ENCODE peak calls at places on chromosomes 11 and 22, in six cellular contexts. S is H1, X is tibial artery, K is heart left ventricle, T is IMR-90, B is esophagus squamous epithelium. R is an unnamed sample. For H3K9me3 and H3K4me1, the result is how much of the 10 kb centered on the place peaks cover.

GRCh38 chr22:50688448-50688847 is 15.8 kb downstream of the SHANK3 start:
- DNase-seq in K (no peak), B (no peak), X (peak), S (no peak), T (no peak), R (no peak)

GRCh38 chr22:38850399-38850798 is 6.6 kb upstream of the NPTXR start:
- DNase-seq in K (no peak), T (no peak), S (no peak), X (no peak), B (no peak), R (no peak)

GRCh38 chr11:65611758-65612603 is 2.0 kb downstream of the MAP3K11 start:
- DNase-seq in X (peak), B (no peak), K (no peak), S (no peak), T (peak), R (no peak)

GRCh38 chr11:105298630-105299029 is 159.1 kb upstream of the CARD18 start:
- DNase-seq in S (no peak), B (no peak), T (peak), K (no peak), X (no peak), R (no peak)

GRCh38 chr11:122516686-122517085 is 138.8 kb upstream of the UBASH3B start:
- DNase-seq in K (no peak), X (no peak), S (no peak), B (no peak), T (no peak), R (no peak)

GRCh38 chr22:29871684-29872083 is 11.3 kb upstream of the MTMR3 start:
- DNase-seq in T (no peak), K (no peak), B (no peak), S (no peak), X (no peak), R (no peak)

GRCh38 chr11:65868076-65868667 is 4.4 kb downstream of the EFEMP2 start:
- DNase-seq in T (no peak), S (no peak), B (no peak), X (peak), K (no peak), R (peak)

GRCh38 chr11:119024430-119025098 is 6.0 kb downstream of the TRAPPC4 start:
- DNase-seq in K (no peak), S (no peak), X (no peak), B (no peak), T (no peak), R (no peak)

GRCh38 chr11:19110290-19110689 is 6.7 kb upstream of the ZDHHC13 start:
- DNase-seq in B (no peak), S (no peak), X (no peak), K (peak), T (no peak), R (peak)

GRCh38 chr11:66564984-66565383 is 3.4 kb downstream of the CTSF start:
- DNase-seq in T (no peak), S (no peak), B (no peak), K (no peak), X (no peak), R (no peak)

GRCh38 chr11:44992181-44992582 is 41.5 kb upstream of the TP53I11 start:
- DNase-seq in B (no peak), X (no peak), K (peak), S (no peak), T (no peak), R (no peak)

GRCh38 chr22:24506802-24507438 is 11.8 kb downstream of the UPB1 start:
- DNase-seq in S (no peak), X (no peak), K (no peak), B (no peak), T (peak), R (no peak)

GRCh38 chr11:69377953-69378302 is 84.0 kb downstream of the MYEOV start:
- DNase-seq in T (no peak), K (peak), X (peak), B (no peak), S (no peak), R (no peak)

GRCh38 chr22:41238570-41239442 is 1.9 kb downstream of the CHADL start:
- DNase-seq in B (no peak), X (no peak), T (no peak), S (no peak), K (no peak), R (peak)

GRCh38 chr11:67309166-67309565 is 5.8 kb downstream of the SSH3 start:
- DNase-seq in T (no peak), B (no peak), S (no peak), X (no peak), K (no peak), R (no peak)

GRCh38 chr22:20429254-20430100 is 8.1 kb downstream of the SCARF2 start:
- DNase-seq in K (no peak), T (no peak), X (peak), S (no peak), B (no peak), R (no peak)

GRCh38 chr11:74992852-74993251 is 4.1 kb downstream of the NEU3 start:
- DNase-seq in K (no peak), T (no peak), S (no peak), X (no peak), B (no peak), R (no peak)

GRCh38 chr11:117535870-117536411 is 208.3 kb downstream of the CEP164 start:
- DNase-seq in K (no peak), S (no peak), T (no peak), X (no peak), B (no peak), R (no peak)

GRCh38 chr22:44455151-44455962 is 42.7 kb downstream of the RTL6 start:
- DNase-seq in X (no peak), B (no peak), T (no peak), K (no peak), S (no peak), R (no peak)

GRCh38 chr11:127651175-127651887 is 650.8 kb upstream of the KIRREL3 start:
- DNase-seq in X (no peak), T (peak), B (no peak), K (no peak), S (no peak), R (no peak)

GRCh38 chr11:47328449-47329390 is 23.8 kb downstream of the MYBPC3 start:
- DNase-seq in S (no peak), T (no peak), B (no peak), X (no peak), K (peak), R (peak)

GRCh38 chr11:64339754-64340408 is at the start of gene CCDC88B:
- DNase-seq in X (peak), S (no peak), B (peak), T (no peak), K (peak), R (no peak)

GRCh38 chr11:78037056-78037455 is 14.0 kb upstream of the KCTD14 start:
- DNase-seq in B (no peak), X (no peak), K (no peak), S (no peak), T (no peak), R (no peak)

GRCh38 chr22:34808618-34809017 is 257.3 kb upstream of the ISX start:
- DNase-seq in B (no peak), T (no peak), X (no peak), S (no peak), K (no peak), R (no peak)

GRCh38 chr11:123601136-123601535 is 53.3 kb downstream of the SCN3B start:
- DNase-seq in X (no peak), K (no peak), B (no peak), S (no peak), T (peak), R (no peak)

GRCh38 chr22:25054943-25055511 is 102.5 kb downstream of the KIAA1671 start:
- DNase-seq in K (no peak), X (no peak), T (no peak), B (no peak), S (no peak), R (no peak)

GRCh38 chr11:86621854-86622253 is 50.6 kb downstream of the ME3 start:
- DNase-seq in S (no peak), T (no peak), K (no peak), X (no peak), B (no peak), R (no peak)

GRCh38 chr11:86624366-86624765 is 48.0 kb downstream of the ME3 start:
- DNase-seq in B (no peak), S (no peak), X (no peak), K (no peak), T (no peak), R (no peak)

GRCh38 chr11:86623041-86623621 is 49.3 kb downstream of the ME3 start:
- DNase-seq in K (no peak), B (no peak), X (no peak), T (no peak), S (no peak), R (no peak)

GRCh38 chr11:86623736-86624135 is 48.7 kb downstream of the ME3 start:
- DNase-seq in S (no peak), T (no peak), K (no peak), B (no peak), X (no peak), R (no peak)

DNA sequence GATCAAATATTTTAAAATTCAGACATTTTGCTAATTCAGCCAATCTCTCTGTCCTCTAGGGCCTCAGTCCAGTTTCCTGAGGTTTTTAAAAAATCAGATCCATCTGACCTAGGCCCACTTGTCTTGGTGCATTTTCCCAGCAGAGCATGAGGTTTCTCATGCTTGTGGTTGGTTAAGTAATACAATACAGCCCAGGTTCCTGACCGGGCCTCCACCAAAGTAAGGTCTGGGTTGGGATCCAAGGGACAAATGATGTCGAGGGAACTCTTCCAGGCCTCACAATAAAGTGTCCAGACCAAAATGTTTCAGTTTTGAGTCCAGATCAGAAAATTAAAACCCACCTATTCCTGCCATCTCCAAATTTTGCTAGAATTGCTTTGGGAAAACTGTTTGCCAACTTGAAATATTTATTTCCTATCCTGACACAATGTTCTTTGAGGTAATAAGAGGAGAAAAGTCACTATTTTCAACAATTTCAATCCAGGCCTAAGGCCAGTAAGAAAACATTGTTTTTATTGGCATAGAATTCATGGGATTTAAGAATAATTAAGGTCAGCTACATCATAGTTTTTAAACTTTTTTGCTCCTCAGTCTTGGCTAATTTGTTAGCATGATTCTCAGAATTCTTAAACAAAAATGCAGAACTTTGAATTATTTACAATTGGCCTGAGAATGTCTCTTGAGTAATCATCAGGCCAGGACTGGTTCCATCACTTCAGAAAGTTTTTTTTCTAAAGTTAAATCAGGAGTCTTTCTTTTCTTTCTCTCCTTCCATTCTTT is 51.4 kb downstream of the ME3 start:
- DNase-seq in X (no peak), K (no peak), S (no peak), T (peak), B (no peak), R (no peak)
- H3K9me3 ChIP-seq in X (under half), K (under half), S (under half), T (under half), B (under half), R (under half)

DNA sequence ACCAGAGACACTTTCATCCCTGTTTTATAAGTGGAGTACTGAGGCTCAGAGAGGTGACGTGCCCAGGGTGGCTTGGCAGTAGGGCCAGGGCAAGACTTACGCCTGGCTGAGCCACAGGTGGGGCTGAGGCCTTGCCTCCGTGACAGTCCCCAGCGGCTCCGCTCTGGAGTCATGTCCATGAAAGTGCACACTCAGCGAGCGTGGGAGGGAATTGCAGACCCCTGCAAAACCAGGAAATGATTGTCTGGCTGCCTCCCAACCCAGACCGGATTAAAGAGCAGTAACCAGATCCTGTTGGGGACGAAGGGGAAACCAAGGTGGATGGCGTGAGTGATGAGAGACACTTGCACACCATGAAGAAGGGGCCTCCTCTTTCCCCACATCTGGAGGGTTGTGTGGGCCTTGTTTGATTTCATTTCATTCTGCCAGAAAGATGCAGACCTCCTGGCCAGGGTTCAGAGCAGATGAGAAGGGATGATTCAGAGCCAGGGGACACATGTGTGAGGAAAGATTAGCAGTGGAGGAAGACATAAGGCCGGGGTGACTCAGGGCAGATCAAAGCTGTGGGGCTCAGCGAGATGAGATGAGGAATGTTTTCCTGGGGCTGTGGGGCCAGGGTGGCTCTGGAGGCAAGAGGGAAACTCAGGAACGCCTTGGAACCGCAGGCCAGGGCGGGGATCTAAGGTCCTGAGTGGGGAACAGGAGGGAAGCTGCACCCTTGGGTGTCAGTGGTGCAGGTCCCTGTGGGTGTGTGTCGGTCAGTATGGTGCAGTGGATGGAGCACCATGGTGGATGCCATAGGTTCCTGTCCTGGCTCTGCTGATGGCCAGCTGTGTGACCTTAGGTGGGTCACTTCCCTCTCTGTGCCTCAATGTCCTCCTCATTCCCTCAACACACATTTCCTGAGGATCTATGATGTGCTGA is 29.9 kb upstream of the LRRC32 start:
- DNase-seq in T (peak), B (no peak), X (no peak), K (no peak), S (no peak), R (no peak)
- H3K27ac ChIP-seq in T (peak), B (peak), X (no peak), K (no peak), S (no peak), R (no peak)

DNA sequence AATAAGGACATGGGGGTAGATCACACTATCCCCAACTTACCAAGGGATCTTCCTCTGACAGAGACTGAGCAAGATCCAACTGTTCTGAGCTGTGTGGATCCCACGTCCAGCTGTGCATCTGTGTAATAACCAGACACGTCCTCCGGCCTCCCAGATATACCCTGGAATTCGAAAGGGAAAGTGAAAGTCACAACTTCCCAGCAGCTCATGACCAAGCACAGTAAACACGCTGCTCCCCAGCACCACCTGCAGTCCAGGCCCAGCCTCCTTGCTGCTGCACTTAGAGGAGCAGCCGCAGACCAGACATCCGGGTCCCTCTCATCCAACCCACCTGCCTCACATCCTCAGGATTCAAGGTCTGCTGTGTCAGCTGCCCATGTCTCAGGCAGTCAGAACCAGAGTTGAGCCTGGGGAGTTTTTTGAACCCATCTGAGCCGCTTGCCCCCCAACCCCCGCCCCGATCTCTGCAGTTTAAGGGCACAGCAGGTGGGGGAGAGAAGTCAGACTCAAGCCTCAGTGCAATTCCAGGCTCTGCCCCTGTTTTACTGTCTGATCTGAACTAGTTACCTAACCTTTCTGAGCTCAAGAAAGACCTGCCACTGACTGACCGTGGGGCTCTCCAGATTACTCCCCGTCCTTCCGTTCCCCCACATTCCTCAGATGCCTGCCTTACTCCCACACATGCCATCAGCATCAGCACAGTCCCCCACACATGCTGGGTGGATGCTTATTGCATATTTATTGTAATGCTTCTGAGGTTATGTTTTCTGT is at the start of gene APOL2:
- DNase-seq in T (peak), K (peak), B (peak), S (peak), X (peak), R (peak)
- H3K4me1 ChIP-seq in T (under half), K (under half), B (under half), S (under half), X (under half), R (under half)

GRCh38 chr22:48178536-48178935 is 1416.1 kb downstream of the TBC1D22A start:
- DNase-seq in S (no peak), T (no peak), X (no peak), B (no peak), K (no peak), R (no peak)

GRCh38 chr22:48182036-48182435 is 1419.6 kb downstream of the TBC1D22A start:
- DNase-seq in S (no peak), T (no peak), K (no peak), X (no peak), B (no peak), R (no peak)

GRCh38 chr22:48180631-48181030 is 1418.2 kb downstream of the TBC1D22A start:
- DNase-seq in X (no peak), K (no peak), T (no peak), S (no peak), B (no peak), R (no peak)

GRCh38 chr22:48181168-48181955 is 1418.9 kb downstream of the TBC1D22A start:
- DNase-seq in B (no peak), K (no peak), T (no peak), S (no peak), X (no peak), R (no peak)

GRCh38 chr22:48179571-48180546 is 1417.4 kb downstream of the TBC1D22A start:
- DNase-seq in K (no peak), X (no peak), B (no peak), S (no peak), T (no peak), R (no peak)
- H3K9me3 ChIP-seq in K (under half), X (under half), B (under half), S (under half), T (half or more), R (under half)

R was measured in right cardiac atrium.